ENCODE peak calls at places on chromosomes 2 and 18, in ten cellular contexts. F is mammary epithelial cell, R is heart right ventricle, I is IMR-90, V is neural progenitor cell, O is heart left ventricle, U is DND-41, Q is esophagus squamous epithelium, L is lower leg skin, C is HepG2. A is an unnamed sample.

GRCh38 chr18:24663026-24663425 is 202.6 kb downstream of the HRH4 start:
- DNase-seq in U (no peak), F (no peak), C (no peak), L (no peak), V (no peak), R (no peak), O (no peak), Q (no peak), I (no peak), A (no peak)

GRCh38 chr2:37635359-37636208 is 35.9 kb downstream of the CDC42EP3 start:
- DNase-seq in Q (peak; percentile 17), R (no peak), L (no peak), I (peak; percentile 82), U (no peak), C (no peak), O (peak; percentile 38), V (no peak), F (peak; percentile 98), A (peak; percentile 97)

GRCh38 chr2:34447097-34447496 is 848.0 kb upstream of the FAM98A start:
- DNase-seq in U (no peak), O (no peak), R (no peak), C (no peak), L (no peak), V (peak; percentile 53), Q (no peak), F (no peak), I (no peak), A (no peak)

GRCh38 chr2:229089806-229090205 is 181.3 kb downstream of the PID1 start:
- DNase-seq in Q (no peak), I (no peak), U (no peak), V (no peak), L (no peak), R (no peak), C (no peak), F (no peak), O (no peak), A (no peak)

GRCh38 chr2:202033317-202034248 is at the start of gene FZD7:
- DNase-seq in R (peak; percentile 93), C (peak; percentile 75), L (peak; percentile 99), I (peak; percentile 92), F (peak; percentile 90), Q (peak; percentile 65), O (peak; percentile 96), V (peak; percentile 97), U (no peak), A (peak; percentile 92)

GRCh38 chr2:188294547-188294946 is 2.9 kb downstream of the GULP1 start:
- DNase-seq in V (no peak), C (no peak), R (no peak), F (no peak), U (no peak), L (no peak), I (peak; percentile 24), Q (no peak), O (no peak), A (no peak)

GRCh38 chr2:55887906-55888625 is 35.5 kb downstream of the EFEMP1 start:
- DNase-seq in O (no peak), C (no peak), L (no peak), F (peak; percentile 92), R (no peak), Q (no peak), V (no peak), I (peak; percentile 94), U (no peak), A (peak; percentile 90)

GRCh38 chr18:62715829-62716678 is 713 bp downstream of the PHLPP1 start:
- DNase-seq in Q (no peak), F (peak; percentile 69), U (peak; percentile 66), O (peak; percentile 68), I (peak; percentile 59), V (peak; percentile 74), R (peak; percentile 29), L (peak; percentile 93), C (no peak), A (peak; percentile 77)

GRCh38 chr2:20164061-20164733 is 60.7 kb downstream of the SDC1 start:
- DNase-seq in I (no peak), F (no peak), C (no peak), R (no peak), O (no peak), Q (no peak), U (no peak), V (peak; percentile 40), L (peak; percentile 70), A (no peak)

GRCh38 chr2:133574620-133575019 is 6.4 kb upstream of the NCKAP5 start:
- DNase-seq in Q (no peak), L (no peak), I (no peak), F (no peak), O (no peak), V (no peak), U (no peak), R (no peak), C (no peak), A (no peak)

GRCh38 chr2:235433860-235434259 is 60.0 kb upstream of the AGAP1 start:
- DNase-seq in U (no peak), Q (no peak), O (peak; percentile 75), L (peak; percentile 92), I (peak; percentile 15), R (peak; percentile 79), F (no peak), C (peak; percentile 10), V (no peak), A (no peak)

DNA sequence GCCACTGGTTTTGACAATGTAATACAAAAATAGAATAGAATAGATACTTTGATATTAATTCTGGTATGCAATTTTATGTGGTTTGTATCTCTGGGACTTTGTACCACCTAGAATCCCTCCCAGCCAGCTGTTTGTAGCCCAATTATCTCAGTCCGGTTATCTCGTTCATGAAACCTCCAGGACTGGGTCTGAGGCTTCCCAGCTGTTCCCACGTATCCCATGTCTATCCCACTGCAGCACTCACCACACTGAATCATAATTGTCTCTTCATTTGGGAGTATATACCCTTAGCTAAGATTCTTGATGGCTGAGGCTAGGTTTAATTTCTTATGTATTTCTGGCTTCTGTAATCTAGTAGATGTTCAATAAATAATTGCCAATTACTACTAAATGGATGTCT is 104.4 kb upstream of the MAPRE2 start:
- DNase-seq in U (no peak), L (no peak), R (no peak), C (no peak), V (no peak), O (no peak), I (no peak), Q (no peak), F (no peak), A (no peak)
- TF ChIP-seq CTCF in U (no peak), L (no peak), R (no peak), C (no peak), V (no peak), O (no peak), I (no peak), Q (no peak), F (no peak), A (no peak)

GRCh38 chr18:70046796-70047195 is 99.1 kb upstream of the CD226 start:
- DNase-seq in U (no peak), R (no peak), F (peak; percentile 21), C (no peak), I (no peak), V (no peak), L (no peak), O (no peak), Q (no peak), A (peak; percentile 17)

GRCh38 chr18:70041459-70042020 is 93.9 kb upstream of the CD226 start:
- DNase-seq in O (no peak), C (no peak), F (no peak), Q (no peak), U (no peak), V (no peak), R (no peak), I (no peak), L (no peak), A (no peak)

GRCh38 chr18:70044626-70045025 is 97.0 kb upstream of the CD226 start:
- DNase-seq in I (peak; percentile 98), U (no peak), Q (no peak), F (peak; percentile 98), V (no peak), C (no peak), L (no peak), R (no peak), O (no peak), A (peak; percentile 97)

GRCh38 chr18:70047931-70048603 is 100.4 kb upstream of the CD226 start:
- DNase-seq in U (no peak), C (no peak), I (peak; percentile 36), R (no peak), F (peak; percentile 83), Q (no peak), V (no peak), L (no peak), O (no peak), A (peak; percentile 84)

DNA sequence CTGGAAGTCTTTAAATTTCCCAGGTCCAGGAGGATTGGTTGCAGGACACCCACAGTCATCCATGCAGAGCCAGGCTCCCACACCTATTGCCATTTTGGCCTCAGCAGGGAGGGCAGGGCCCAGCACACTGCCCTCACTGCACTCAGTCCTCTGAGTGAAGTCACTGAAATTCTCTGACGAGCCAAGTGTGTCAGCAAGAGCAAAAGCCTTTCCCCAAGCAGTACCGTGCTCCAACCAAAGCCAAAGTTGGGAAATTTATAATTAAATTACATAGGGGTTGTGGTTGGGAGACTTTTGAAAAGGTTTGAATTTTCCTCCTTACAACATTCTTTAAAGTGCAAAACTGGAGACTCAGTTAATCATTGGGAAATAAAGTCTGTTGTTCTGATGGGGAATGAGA is 98.5 kb upstream of the CD226 start:
- DNase-seq in I (no peak), C (no peak), Q (no peak), U (no peak), F (peak; percentile 33), L (no peak), R (peak; percentile 14), V (no peak), O (no peak), A (peak; percentile 45)
- H3K4me3 ChIP-seq in I (no peak overlapping the region), C (no peak overlapping the region), Q (no peak overlapping the region), U (no peak overlapping the region), F (peak overlapping the region; percentile 83), L (no peak overlapping the region), R (no peak overlapping the region), V (no peak overlapping the region), O (no peak overlapping the region), A (no peak overlapping the region)

DNA sequence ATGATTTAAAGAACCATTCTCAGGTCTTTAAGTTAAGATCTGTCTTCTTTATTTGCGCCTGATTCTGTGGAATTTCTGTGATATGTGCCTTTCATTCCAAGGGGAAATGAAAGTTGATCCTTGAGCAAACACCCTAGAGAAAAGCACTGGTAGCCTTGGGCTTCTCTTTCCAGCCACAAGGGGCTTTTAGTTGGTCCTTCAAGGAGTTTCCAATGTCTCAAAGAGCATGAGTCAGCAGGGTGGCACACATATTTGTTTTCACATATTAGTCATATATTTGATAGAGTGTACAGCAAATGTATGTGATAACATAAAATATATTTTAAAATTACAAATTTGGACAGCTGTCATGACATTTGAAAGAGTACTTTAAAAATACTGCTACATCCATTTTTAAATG is 339.5 kb downstream of the TXNL1 start:
- DNase-seq in F (peak; percentile 72), V (no peak), U (no peak), C (no peak), I (peak; percentile 62), R (no peak), O (no peak), L (no peak), Q (no peak), A (peak; percentile 80)
- TF ChIP-seq CTCF in F (peak; percentile 30), V (no peak), U (no peak), C (no peak), I (peak; percentile 42), R (no peak), O (no peak), L (no peak), Q (peak; percentile 19), A (peak; percentile 48)

DNA sequence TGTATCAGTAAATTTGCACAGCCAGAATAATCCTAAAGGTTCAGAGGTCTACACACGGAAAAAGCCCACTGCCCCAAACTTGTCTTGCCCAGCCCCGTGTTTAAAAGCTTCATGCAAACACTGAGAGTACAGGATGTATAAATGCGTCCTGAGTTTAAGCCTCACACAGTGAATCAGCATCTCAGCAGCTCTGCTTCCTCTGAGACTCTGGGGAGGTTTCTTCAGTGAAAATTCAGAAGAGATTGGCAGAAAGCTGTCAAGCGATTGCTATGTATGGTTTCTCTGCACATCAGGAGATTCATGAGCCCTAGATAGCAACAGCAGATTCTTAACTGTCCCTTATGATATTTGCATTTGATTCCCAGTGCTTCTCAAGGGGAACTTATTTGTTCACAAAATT is 27.1 kb downstream of the CRACDL start:
- DNase-seq in O (no peak), C (no peak), F (peak; percentile 22), V (no peak), L (peak; percentile 9), Q (no peak), I (peak; percentile 52), R (no peak), U (no peak), A (peak; percentile 43)
- H3K4me3 ChIP-seq in O (no peak overlapping the region), C (no peak overlapping the region), F (no peak overlapping the region), V (no peak overlapping the region), L (no peak overlapping the region), Q (no peak overlapping the region), I (no peak overlapping the region), R (no peak overlapping the region), U (no peak overlapping the region), A (no peak overlapping the region)

A was measured in epithelial cell of esophagus.